ENCODE peak calls at places on chromosome 4, in seven cellular contexts. P is sigmoid colon, H is GM12865, K is HT1080, Q is NCI-H1105 treated with DMSO at 0.1 percent for 48 hours, R is T-helper 9 cell, N is SW480. W is an unnamed sample.

GRCh38 chr4:8857682-8858187 is 13.9 kb downstream of the HMX1 start:
- DNase-seq in K (no peak), P (no peak), H (no peak), N (no peak), Q (no peak), R (no peak), W (no peak)

GRCh38 chr4:136687118-136687517 is 845.2 kb downstream of the PCDH18 start:
- DNase-seq in P (no peak), H (peak; percentile 2), R (no peak), N (peak; percentile 0), Q (no peak), K (no peak), W (no peak)

GRCh38 chr4:111400736-111401135 is 744.5 kb upstream of the FAM241A start:
- DNase-seq in P (no peak), K (peak; percentile 48), H (no peak), N (no peak), Q (peak; percentile 81), R (no peak), W (peak; percentile 1)

GRCh38 chr4:154490589-154491340 is 834 bp downstream of the DCHS2 start:
- DNase-seq in Q (no peak), P (peak; percentile 68), R (no peak), N (no peak), H (no peak), K (no peak), W (no peak)

GRCh38 chr4:47642985-47643745 is 158.1 kb downstream of the ATP10D start:
- DNase-seq in R (no peak), N (no peak), K (no peak), P (no peak), H (no peak), Q (no peak), W (no peak)

GRCh38 chr4:156476359-156476758 is 495.2 kb downstream of the PDGFC start:
- DNase-seq in Q (no peak), R (no peak), N (peak; percentile 6), K (peak; percentile 98), P (no peak), H (no peak), W (peak; percentile 55)

GRCh38 chr4:145388043-145388442 is 93.6 kb upstream of the SMAD1 start:
- DNase-seq in R (no peak), N (no peak), P (no peak), Q (no peak), K (peak; percentile 62), H (no peak), W (no peak)

GRCh38 chr4:40301592-40301991 is 33.5 kb upstream of the CHRNA9 start:
- DNase-seq in P (peak; percentile 47), R (peak; percentile 47), Q (no peak), N (no peak), K (no peak), H (peak; percentile 93), W (no peak)

GRCh38 chr4:42083816-42084215 is 68.6 kb downstream of the BEND4 start:
- DNase-seq in Q (no peak), N (no peak), H (no peak), R (no peak), K (peak; percentile 16), P (no peak), W (no peak)

GRCh38 chr4:25861951-25862410 is 807 bp downstream of the SEL1L3 start:
- DNase-seq in H (no peak), K (peak; percentile 43), R (no peak), N (peak; percentile 22), Q (no peak), P (no peak), W (no peak)

GRCh38 chr4:10736266-10736665 is 51.7 kb upstream of the CLNK start:
- DNase-seq in N (no peak), K (no peak), P (no peak), H (no peak), Q (no peak), R (no peak), W (no peak)

GRCh38 chr4:80305466-80305865 is 30.1 kb upstream of the CFAP299 start:
- DNase-seq in Q (no peak), R (no peak), N (no peak), K (peak; percentile 72), P (no peak), H (no peak), W (no peak)

GRCh38 chr4:173273956-173274355 is 60.2 kb downstream of the HMGB2 start:
- DNase-seq in R (no peak), Q (no peak), N (no peak), P (no peak), K (no peak), H (no peak), W (no peak)

GRCh38 chr4:24519649-24520048 is 64.7 kb downstream of the DHX15 start:
- DNase-seq in N (no peak), Q (no peak), K (no peak), H (no peak), R (no peak), P (no peak), W (no peak)

GRCh38 chr4:177391953-177392352 is 50.3 kb downstream of the AGA start:
- DNase-seq in N (no peak), H (no peak), K (no peak), Q (no peak), P (no peak), R (no peak), W (no peak)

GRCh38 chr4:173735055-173735454 is 205.0 kb upstream of the HAND2 start:
- DNase-seq in P (no peak), K (peak; percentile 2), Q (no peak), N (no peak), H (no peak), R (no peak), W (no peak)

GRCh38 chr4:26141916-26142638 is 178.7 kb upstream of the RBPJ start:
- DNase-seq in R (no peak), N (no peak), K (no peak), P (peak; percentile 90), Q (no peak), H (peak; percentile 55), W (peak; percentile 93)

GRCh38 chr4:140568507-140569306 is at the start of gene UCP1:
- DNase-seq in Q (no peak), K (no peak), P (no peak), H (no peak), N (peak; percentile 1), R (no peak), W (no peak)

GRCh38 chr4:157013656-157014055 is 42.1 kb upstream of the PDGFC start:
- DNase-seq in K (no peak), N (no peak), P (no peak), Q (no peak), H (no peak), R (no peak), W (no peak)

GRCh38 chr4:83639849-83640493 is 104.1 kb downstream of the GPAT3 start:
- DNase-seq in Q (peak; percentile 44), N (peak; percentile 47), H (peak; percentile 78), K (peak; percentile 73), R (peak; percentile 39), P (no peak), W (peak; percentile 69)

GRCh38 chr4:48863728-48864127 is 32.8 kb downstream of the OCIAD1 start:
- DNase-seq in R (no peak), H (no peak), Q (no peak), P (no peak), N (no peak), K (no peak), W (no peak)

GRCh38 chr4:29309050-29309449 is 1411.1 kb upstream of the PCDH7 start:
- DNase-seq in N (no peak), Q (no peak), K (peak; percentile 73), H (no peak), P (no peak), R (no peak), W (no peak)

GRCh38 chr4:168848112-168848511 is 161.9 kb downstream of the CBR4 start:
- DNase-seq in K (peak; percentile 41), R (no peak), N (no peak), Q (no peak), H (no peak), P (peak; percentile 73), W (no peak)

GRCh38 chr4:63580796-63581475 is 828.3 kb downstream of the TECRL start:
- DNase-seq in P (no peak), R (no peak), K (no peak), N (no peak), Q (no peak), H (peak; percentile 2), W (no peak)

GRCh38 chr4:1458581-1458980 is 52.3 kb upstream of the NKX1-1 start:
- DNase-seq in K (no peak), N (no peak), Q (no peak), P (no peak), R (no peak), H (no peak), W (no peak)

GRCh38 chr4:38306482-38307071 is 346.4 kb downstream of the PTTG2 start:
- DNase-seq in N (no peak), R (no peak), H (peak; percentile 94), K (no peak), P (no peak), Q (no peak), W (no peak)

W was measured in smooth muscle cell of the brain vasculature.